ENCODE peak calls at places on chromosomes 13 and 19, in eight cellular contexts. H is HS-27A; Z is suprapubic skin; T is C1 segment of cervical spinal cord; L is HCEC 1CT; Y is NAMALWA; D is NCI-H748 treated with DMSO at 0.1 percent for 48 hours; B is stimulated activated effector memory CD8-positive, alpha-beta T cell treated with anti-CD3 and anti-CD28 coated beads, Interleukin-12 subunit alpha, Interleukin-12 subunit beta, amount 100 ng/mL, for 72 hours. O is an unnamed sample.

GRCh38 chr13:57631607-57632275 is at the start of gene PCDH17:
- DNase-seq in H (no peak), Z (no peak), T (peak), L (no peak), Y (no peak), D (peak), B (no peak), O (peak)

GRCh38 chr13:38687246-38688229 is 661 bp downstream of the FREM2 start:
- DNase-seq in H (no peak), Z (no peak), T (no peak), L (no peak), Y (no peak), D (no peak), B (no peak), O (peak)

GRCh38 chr19:47699360-47699917 is 13.8 kb upstream of the EHD2 start:
- DNase-seq in H (no peak), Z (no peak), T (no peak), L (peak), Y (peak), D (peak), B (peak), O (peak)

GRCh38 chr13:80654638-80655249 is 313.8 kb upstream of the SPRY2 start:
- DNase-seq in H (no peak), Z (no peak), T (no peak), L (no peak), Y (no peak), D (no peak), B (no peak), O (no peak)

GRCh38 chr13:52599853-52600603 is 42.2 kb upstream of the HNRNPA1L2 start:
- DNase-seq in H (no peak), Z (peak), T (peak), L (peak), Y (peak), D (no peak), B (no peak), O (peak)

GRCh38 chr13:110109910-110110309 is 197.0 kb downstream of the COL4A1 start:
- DNase-seq in H (no peak), Z (no peak), T (peak), L (peak), Y (no peak), D (no peak), B (no peak), O (no peak)

GRCh38 chr19:18650048-18650435 is 13.2 kb downstream of the KLHL26 start:
- DNase-seq in H (no peak), Z (no peak), T (no peak), L (no peak), Y (no peak), D (no peak), B (no peak), O (no peak)

GRCh38 chr13:43905435-43906031 is 25.8 kb downstream of the LACC1 start:
- DNase-seq in H (peak), Z (no peak), T (no peak), L (peak), Y (peak), D (peak), B (no peak), O (peak)

GRCh38 chr19:3125900-3126524 is 9.8 kb upstream of the GNA15 start:
- DNase-seq in H (no peak), Z (peak), T (no peak), L (no peak), Y (peak), D (no peak), B (peak), O (peak)

GRCh38 chr13:34357435-34358232 is 539.7 kb downstream of the RFC3 start:
- DNase-seq in H (peak), Z (no peak), T (no peak), L (no peak), Y (no peak), D (no peak), B (no peak), O (no peak)

GRCh38 chr19:40219721-40220276 is 1.6 kb upstream of the TTC9B start:
- DNase-seq in H (peak), Z (no peak), T (no peak), L (peak), Y (peak), D (peak), B (no peak), O (no peak)

GRCh38 chr13:85386424-85386823 is 412.8 kb downstream of the SLITRK6 start:
- DNase-seq in H (no peak), Z (no peak), T (no peak), L (no peak), Y (peak), D (peak), B (no peak), O (no peak)

GRCh38 chr19:11382898-11383705 is 1.0 kb downstream of the EPOR start:
- DNase-seq in H (no peak), Z (peak), T (no peak), L (peak), Y (peak), D (no peak), B (peak), O (peak)

GRCh38 chr13:75357576-75358295 is 124.2 kb downstream of the TBC1D4 start:
- DNase-seq in H (no peak), Z (no peak), T (no peak), L (peak), Y (peak), D (peak), B (peak), O (peak)

GRCh38 chr13:41007359-41008118 is 11.6 kb downstream of the ELF1 start:
- DNase-seq in H (no peak), Z (no peak), T (no peak), L (no peak), Y (peak), D (no peak), B (no peak), O (no peak)

GRCh38 chr19:50264483-50265186 is 61.2 kb downstream of the MYH14 start:
- DNase-seq in H (no peak), Z (no peak), T (no peak), L (no peak), Y (no peak), D (no peak), B (no peak), O (no peak)

GRCh38 chr19:49684251-49684982 is 5.0 kb upstream of the ADM5 start:
- DNase-seq in H (no peak), Z (no peak), T (no peak), L (no peak), Y (peak), D (no peak), B (no peak), O (no peak)

GRCh38 chr13:78595458-78595818 is 7.9 kb downstream of the POU4F1 start:
- DNase-seq in H (no peak), Z (no peak), T (no peak), L (no peak), Y (no peak), D (no peak), B (no peak), O (no peak)

GRCh38 chr13:26370495-26370990 is 116.6 kb downstream of the CDK8 start:
- DNase-seq in H (no peak), Z (no peak), T (no peak), L (no peak), Y (no peak), D (no peak), B (no peak), O (no peak)

GRCh38 chr13:70960841-70961443 is 852.7 kb upstream of the KLHL1 start:
- DNase-seq in H (no peak), Z (no peak), T (no peak), L (no peak), Y (peak), D (peak), B (no peak), O (peak)

GRCh38 chr13:44355643-44356042 is 18.0 kb upstream of the SERP2 start:
- DNase-seq in H (no peak), Z (no peak), T (no peak), L (no peak), Y (no peak), D (no peak), B (no peak), O (no peak)

GRCh38 chr19:4057913-4058695 is 8.6 kb downstream of the ZBTB7A start:
- DNase-seq in H (no peak), Z (peak), T (peak), L (peak), Y (no peak), D (no peak), B (peak), O (no peak)

GRCh38 chr13:51815848-51816247 is 11.9 kb upstream of the DHRS12 start:
- DNase-seq in H (no peak), Z (no peak), T (no peak), L (no peak), Y (no peak), D (no peak), B (no peak), O (no peak)

GRCh38 chr13:76017861-76018556 is 381.9 kb downstream of the LMO7 start:
- DNase-seq in H (no peak), Z (no peak), T (no peak), L (no peak), Y (no peak), D (no peak), B (no peak), O (no peak)

GRCh38 chr13:79711631-79712030 is 230.7 kb downstream of the NDFIP2 start:
- DNase-seq in H (no peak), Z (no peak), T (no peak), L (no peak), Y (no peak), D (no peak), B (no peak), O (no peak)

GRCh38 chr19:31316201-31316951 is 32.9 kb downstream of the TSHZ3 start:
- DNase-seq in H (no peak), Z (no peak), T (no peak), L (peak), Y (no peak), D (no peak), B (no peak), O (no peak)

GRCh38 chr19:58307736-58308135 is 2.6 kb downstream of the ERVK3-1 start:
- DNase-seq in H (no peak), Z (no peak), T (no peak), L (no peak), Y (no peak), D (no peak), B (no peak), O (no peak)

GRCh38 chr13:45242070-45242469 is 41.2 kb upstream of the KCTD4 start:
- DNase-seq in H (no peak), Z (no peak), T (no peak), L (peak), Y (peak), D (no peak), B (no peak), O (no peak)

GRCh38 chr13:75769141-75769905 is 133.2 kb downstream of the LMO7 start:
- DNase-seq in H (no peak), Z (no peak), T (no peak), L (no peak), Y (no peak), D (no peak), B (no peak), O (no peak)

GRCh38 chr19:55012294-55012693 is 25.8 kb downstream of the GP6 start:
- DNase-seq in H (no peak), Z (no peak), T (no peak), L (no peak), Y (no peak), D (no peak), B (no peak), O (no peak)